ENCODE peak calls at places on chromosome 14, in five cellular contexts. N, X, D, F and W are unnamed samples.

GRCh38 chr14:54252072-54252730 is 144.6 kb upstream of the CDKN3 start:
- DNase-seq in X (no peak), F (no peak), D (no peak), N (no peak), W (no peak)

GRCh38 chr14:96125536-96125935 is 79.1 kb upstream of the BDKRB2 start:
- DNase-seq in D (no peak), X (no peak), N (no peak), F (no peak), W (no peak)

GRCh38 chr14:64450255-64450654 is 15.0 kb upstream of the AKAP5 start:
- DNase-seq in D (no peak), X (no peak), F (no peak), N (no peak), W (no peak)

GRCh38 chr14:90557516-90557915 is 160.7 kb downstream of the CALM1 start:
- DNase-seq in D (no peak), F (no peak), N (no peak), X (no peak), W (no peak)

GRCh38 chr14:24407608-24408325 is 9.0 kb downstream of the NYNRIN start:
- DNase-seq in D (no peak), X (no peak), F (no peak), N (no peak), W (no peak)

GRCh38 chr14:94313991-94314655 is 9.0 kb downstream of the SERPINA6 start:
- DNase-seq in D (no peak), X (no peak), F (no peak), N (no peak), W (no peak)

GRCh38 chr14:56002316-56002715 is 115.9 kb upstream of the PELI2 start:
- DNase-seq in N (no peak), F (no peak), D (no peak), X (peak; percentile 84), W (no peak)

GRCh38 chr14:59251811-59252771 is 63.6 kb downstream of the DAAM1 start:
- DNase-seq in N (no peak), F (no peak), X (no peak), D (no peak), W (no peak)

GRCh38 chr14:53526190-53526589 is 373.1 kb upstream of the DDHD1 start:
- DNase-seq in F (no peak), X (no peak), N (no peak), D (no peak), W (no peak)

GRCh38 chr14:55744321-55744720 is 164.3 kb downstream of the KTN1 start:
- DNase-seq in X (no peak), D (no peak), N (no peak), F (no peak), W (no peak)

GRCh38 chr14:78519863-78520262 is 349.7 kb downstream of the NRXN3 start:
- DNase-seq in F (no peak), X (no peak), D (peak; percentile 29), N (no peak), W (no peak)

GRCh38 chr14:56294125-56294524 is 175.9 kb downstream of the PELI2 start:
- DNase-seq in F (no peak), D (no peak), X (no peak), N (no peak), W (no peak)

GRCh38 chr14:101217972-101218371 is 314.4 kb upstream of the RTL1 start:
- DNase-seq in F (no peak), D (no peak), N (no peak), X (no peak), W (no peak)

GRCh38 chr14:59582161-59582560 is 5.5 kb upstream of the CCDC175 start:
- DNase-seq in F (no peak), X (no peak), D (no peak), N (no peak), W (no peak)

GRCh38 chr14:68661226-68662225 is 131.3 kb downstream of the ZFP36L1 start:
- DNase-seq in F (no peak), X (no peak), D (no peak), N (no peak), W (no peak)

GRCh38 chr14:39094515-39094914 is 8.5 kb downstream of the SEC23A start:
- DNase-seq in X (no peak), F (no peak), D (no peak), N (no peak), W (no peak)

GRCh38 chr14:37655418-37655817 is 60.0 kb downstream of the TTC6 start:
- DNase-seq in X (no peak), N (no peak), D (no peak), F (no peak), W (no peak)

GRCh38 chr14:89184952-89185351 is 232.1 kb downstream of the FOXN3 start:
- DNase-seq in D (no peak), N (no peak), X (no peak), F (no peak), W (peak; percentile 39)

GRCh38 chr14:104384776-104385071 is 194.8 kb upstream of the C14orf180 start:
- DNase-seq in F (no peak), X (no peak), D (no peak), N (no peak), W (no peak)

GRCh38 chr14:32588448-32589320 is 259.6 kb downstream of the AKAP6 start:
- DNase-seq in X (no peak), D (peak; percentile 44), N (no peak), F (no peak), W (no peak)

GRCh38 chr14:101183376-101184103 is 280.0 kb upstream of the RTL1 start:
- DNase-seq in X (no peak), D (peak; percentile 6), N (no peak), F (no peak), W (no peak)

GRCh38 chr14:21267431-21267845 is 1.8 kb downstream of the HNRNPC start:
- DNase-seq in F (no peak), X (no peak), N (no peak), D (no peak), W (no peak)

GRCh38 chr14:36019126-36019525 is 157.4 kb downstream of the PTCSC3 start:
- DNase-seq in X (no peak), F (no peak), N (no peak), D (peak; percentile 19), W (no peak)

GRCh38 chr14:73149753-73150152 is 13.4 kb downstream of the PSEN1 start:
- DNase-seq in N (no peak), D (no peak), F (no peak), X (no peak), W (no peak)

GRCh38 chr14:21346532-21347135 is 37.2 kb downstream of the SUPT16H start:
- DNase-seq in N (no peak), X (no peak), F (no peak), D (no peak), W (no peak)

GRCh38 chr14:93941293-93941910 is 14.3 kb downstream of the FAM181A start:
- DNase-seq in D (no peak), F (no peak), X (peak; percentile 83), N (no peak), W (no peak)

GRCh38 chr14:69153848-69154208 is 909 bp upstream of the DCAF5 start:
- DNase-seq in D (peak; percentile 24), N (no peak), F (no peak), X (no peak), W (no peak)

GRCh38 chr14:93286212-93286890 is 46.5 kb downstream of the BTBD7 start:
- DNase-seq in D (no peak), X (no peak), F (no peak), N (no peak), W (no peak)

GRCh38 chr14:76456200-76456599 is 80.3 kb downstream of the ESRRB start:
- DNase-seq in N (peak; percentile 30), X (no peak), D (peak; percentile 72), F (no peak), W (no peak)

GRCh38 chr14:56137842-56138241 is 19.6 kb downstream of the PELI2 start:
- DNase-seq in D (no peak), X (no peak), F (no peak), N (no peak), W (no peak)

GRCh38 chr14:50957296-50957695 is 13.0 kb upstream of the PYGL start:
- DNase-seq in N (no peak), F (no peak), D (no peak), X (no peak), W (no peak)

GRCh38 chr14:69708586-69709169 is 58.3 kb upstream of the SRSF5 start:
- DNase-seq in X (no peak), F (no peak), N (peak; percentile 35), D (no peak), W (no peak)

GRCh38 chr14:37027188-37027824 is 145.1 kb downstream of the SLC25A21 start:
- DNase-seq in F (no peak), X (no peak), D (no peak), N (no peak), W (no peak)

GRCh38 chr14:36617824-36618223 is 35.4 kb upstream of the NKX2-8 start:
- DNase-seq in F (no peak), N (no peak), X (no peak), D (no peak), W (no peak)

GRCh38 chr14:58131386-58131785 is 20.6 kb downstream of the ARMH4 start:
- DNase-seq in D (no peak), F (no peak), N (no peak), X (no peak), W (no peak)

GRCh38 chr14:60655114-60655897 is 6.0 kb upstream of the SIX1 start:
- DNase-seq in D (peak; percentile 27), N (no peak), F (no peak), X (no peak), W (no peak)

GRCh38 chr14:30034049-30034635 is 106.5 kb upstream of the PRKD1 start:
- DNase-seq in D (no peak), F (no peak), X (peak; percentile 84), N (no peak), W (no peak)

GRCh38 chr14:69519253-69519661 is 34.7 kb downstream of the PLEKHD1 start:
- DNase-seq in F (no peak), D (no peak), N (no peak), X (no peak), W (no peak)

GRCh38 chr14:22801716-22802115 is 13.5 kb downstream of the SLC7A7 start:
- DNase-seq in F (no peak), N (no peak), X (no peak), D (no peak), W (no peak)